ENCODE peak calls at places on chromosomes 4 and X, in nine cellular contexts. One of them, this sample, is unnamed.

GRCh38 chr4:102438873-102439614 is 62.1 kb upstream of the NFKB1 start:
- DNase-seq in GM12878: no peak
- DNase-seq in type B pancreatic cell: no peak
- DNase-seq in stimulated activated CD8-positive, alpha-beta memory T cell treated with anti-CD3 and anti-CD28 coated beads, Interleukin-7, amount 100 ng/mL, for 24 hours: no peak
- DNase-seq in left ventricle myocardium inferior: no peak
- DNase-seq in RPMI7951: peak; percentile 80
- DNase-seq in nephron progenitor cell: no peak
- DNase-seq in erythroblast: peak; percentile 14
- DNase-seq in KBM-7: no peak
- DNase-seq in this sample: no peak

GRCh38 chrX:133402042-133402453 is 13.2 kb downstream of the GPC4 start:
- DNase-seq in stimulated activated CD8-positive, alpha-beta memory T cell treated with anti-CD3 and anti-CD28 coated beads, Interleukin-7, amount 100 ng/mL, for 24 hours: no peak
- DNase-seq in nephron progenitor cell: no peak
- DNase-seq in erythroblast: no peak
- DNase-seq in left ventricle myocardium inferior: no peak
- DNase-seq in GM12878: no peak
- DNase-seq in RPMI7951: no peak
- DNase-seq in KBM-7: no peak
- DNase-seq in type B pancreatic cell: no peak
- DNase-seq in this sample: no peak

GRCh38 chr4:113673450-113673849 is 88.1 kb downstream of the CAMK2D start:
- DNase-seq in stimulated activated CD8-positive, alpha-beta memory T cell treated with anti-CD3 and anti-CD28 coated beads, Interleukin-7, amount 100 ng/mL, for 24 hours: no peak
- DNase-seq in KBM-7: no peak
- DNase-seq in type B pancreatic cell: no peak
- DNase-seq in RPMI7951: peak; percentile 67
- DNase-seq in GM12878: no peak
- DNase-seq in left ventricle myocardium inferior: no peak
- DNase-seq in erythroblast: no peak
- DNase-seq in nephron progenitor cell: no peak
- DNase-seq in this sample: no peak

GRCh38 chr4:168707205-168707604 is 210.4 kb downstream of the PALLD start:
- DNase-seq in left ventricle myocardium inferior: no peak
- DNase-seq in KBM-7: no peak
- DNase-seq in erythroblast: no peak
- DNase-seq in GM12878: no peak
- DNase-seq in type B pancreatic cell: no peak
- DNase-seq in RPMI7951: peak; percentile 65
- DNase-seq in nephron progenitor cell: no peak
- DNase-seq in stimulated activated CD8-positive, alpha-beta memory T cell treated with anti-CD3 and anti-CD28 coated beads, Interleukin-7, amount 100 ng/mL, for 24 hours: no peak
- DNase-seq in this sample: no peak

GRCh38 chr4:8340721-8341680 is 71.4 kb downstream of the HTRA3 start:
- DNase-seq in nephron progenitor cell: no peak
- DNase-seq in KBM-7: no peak
- DNase-seq in type B pancreatic cell: peak; percentile 47
- DNase-seq in GM12878: no peak
- DNase-seq in stimulated activated CD8-positive, alpha-beta memory T cell treated with anti-CD3 and anti-CD28 coated beads, Interleukin-7, amount 100 ng/mL, for 24 hours: no peak
- DNase-seq in left ventricle myocardium inferior: peak; percentile 89
- DNase-seq in erythroblast: no peak
- DNase-seq in RPMI7951: no peak
- DNase-seq in this sample: peak; percentile 85

GRCh38 chr4:41541697-41542096 is 3.7 kb downstream of the LIMCH1 start:
- DNase-seq in left ventricle myocardium inferior: no peak
- DNase-seq in type B pancreatic cell: no peak
- DNase-seq in KBM-7: no peak
- DNase-seq in nephron progenitor cell: no peak
- DNase-seq in GM12878: no peak
- DNase-seq in stimulated activated CD8-positive, alpha-beta memory T cell treated with anti-CD3 and anti-CD28 coated beads, Interleukin-7, amount 100 ng/mL, for 24 hours: no peak
- DNase-seq in erythroblast: no peak
- DNase-seq in RPMI7951: no peak
- DNase-seq in this sample: no peak

GRCh38 chr4:188178276-188178675 is 39.0 kb downstream of the TRIML1 start:
- DNase-seq in erythroblast: no peak
- DNase-seq in type B pancreatic cell: no peak
- DNase-seq in GM12878: no peak
- DNase-seq in KBM-7: no peak
- DNase-seq in nephron progenitor cell: no peak
- DNase-seq in left ventricle myocardium inferior: no peak
- DNase-seq in RPMI7951: no peak
- DNase-seq in stimulated activated CD8-positive, alpha-beta memory T cell treated with anti-CD3 and anti-CD28 coated beads, Interleukin-7, amount 100 ng/mL, for 24 hours: no peak
- DNase-seq in this sample: no peak

GRCh38 chrX:39726810-39727209 is 370.9 kb downstream of the BCOR start:
- DNase-seq in left ventricle myocardium inferior: peak; percentile 42
- DNase-seq in stimulated activated CD8-positive, alpha-beta memory T cell treated with anti-CD3 and anti-CD28 coated beads, Interleukin-7, amount 100 ng/mL, for 24 hours: no peak
- DNase-seq in nephron progenitor cell: no peak
- DNase-seq in erythroblast: no peak
- DNase-seq in GM12878: no peak
- DNase-seq in type B pancreatic cell: no peak
- DNase-seq in RPMI7951: peak; percentile 91
- DNase-seq in KBM-7: no peak
- DNase-seq in this sample: no peak

GRCh38 chr4:3879681-3880594 is 113.8 kb downstream of the ADRA2C start:
- DNase-seq in type B pancreatic cell: no peak
- DNase-seq in left ventricle myocardium inferior: no peak
- DNase-seq in RPMI7951: no peak
- DNase-seq in GM12878: no peak
- DNase-seq in erythroblast: no peak
- DNase-seq in KBM-7: no peak
- DNase-seq in stimulated activated CD8-positive, alpha-beta memory T cell treated with anti-CD3 and anti-CD28 coated beads, Interleukin-7, amount 100 ng/mL, for 24 hours: no peak
- DNase-seq in nephron progenitor cell: no peak
- DNase-seq in this sample: no peak

GRCh38 chr4:13484045-13484748 is at the start of gene RAB28:
- DNase-seq in RPMI7951: peak; percentile 90
- DNase-seq in stimulated activated CD8-positive, alpha-beta memory T cell treated with anti-CD3 and anti-CD28 coated beads, Interleukin-7, amount 100 ng/mL, for 24 hours: peak; percentile 81
- DNase-seq in left ventricle myocardium inferior: peak; percentile 96
- DNase-seq in nephron progenitor cell: peak; percentile 93
- DNase-seq in KBM-7: peak; percentile 93
- DNase-seq in GM12878: peak; percentile 75
- DNase-seq in erythroblast: peak; percentile 97
- DNase-seq in type B pancreatic cell: peak; percentile 95
- DNase-seq in this sample: peak; percentile 98

GRCh38 chr4:8241895-8242696 is 27.5 kb upstream of the HTRA3 start:
- DNase-seq in nephron progenitor cell: peak; percentile 99
- DNase-seq in type B pancreatic cell: peak; percentile 97
- DNase-seq in RPMI7951: peak; percentile 81
- DNase-seq in GM12878: no peak
- DNase-seq in KBM-7: peak; percentile 81
- DNase-seq in erythroblast: peak; percentile 77
- DNase-seq in stimulated activated CD8-positive, alpha-beta memory T cell treated with anti-CD3 and anti-CD28 coated beads, Interleukin-7, amount 100 ng/mL, for 24 hours: peak; percentile 82
- DNase-seq in left ventricle myocardium inferior: peak; percentile 88
- DNase-seq in this sample: peak; percentile 90

GRCh38 chrX:154534526-154535322 is 11.9 kb downstream of the G6PD start:
- DNase-seq in GM12878: peak; percentile 38
- DNase-seq in type B pancreatic cell: peak; percentile 90
- DNase-seq in KBM-7: peak; percentile 93
- DNase-seq in stimulated activated CD8-positive, alpha-beta memory T cell treated with anti-CD3 and anti-CD28 coated beads, Interleukin-7, amount 100 ng/mL, for 24 hours: peak; percentile 64
- DNase-seq in left ventricle myocardium inferior: peak; percentile 80
- DNase-seq in RPMI7951: peak; percentile 65
- DNase-seq in erythroblast: peak; percentile 92
- DNase-seq in nephron progenitor cell: peak; percentile 89
- DNase-seq in this sample: peak; percentile 85

GRCh38 chr4:104395219-104395618 is 99.5 kb downstream of the CXXC4 start:
- DNase-seq in stimulated activated CD8-positive, alpha-beta memory T cell treated with anti-CD3 and anti-CD28 coated beads, Interleukin-7, amount 100 ng/mL, for 24 hours: no peak
- DNase-seq in KBM-7: no peak
- DNase-seq in erythroblast: no peak
- DNase-seq in GM12878: no peak
- DNase-seq in left ventricle myocardium inferior: no peak
- DNase-seq in type B pancreatic cell: no peak
- DNase-seq in RPMI7951: peak; percentile 12
- DNase-seq in nephron progenitor cell: no peak
- DNase-seq in this sample: no peak

GRCh38 chr4:145061325-145061920 is 36.6 kb downstream of the ANAPC10 start:
- DNase-seq in nephron progenitor cell: no peak
- DNase-seq in RPMI7951: peak; percentile 46
- DNase-seq in stimulated activated CD8-positive, alpha-beta memory T cell treated with anti-CD3 and anti-CD28 coated beads, Interleukin-7, amount 100 ng/mL, for 24 hours: no peak
- DNase-seq in KBM-7: peak; percentile 58
- DNase-seq in erythroblast: peak; percentile 74
- DNase-seq in type B pancreatic cell: no peak
- DNase-seq in left ventricle myocardium inferior: no peak
- DNase-seq in GM12878: no peak
- DNase-seq in this sample: no peak

GRCh38 chr4:173538148-173538902 is 8.3 kb upstream of the HAND2 start:
- DNase-seq in GM12878: no peak
- DNase-seq in type B pancreatic cell: peak; percentile 72
- DNase-seq in stimulated activated CD8-positive, alpha-beta memory T cell treated with anti-CD3 and anti-CD28 coated beads, Interleukin-7, amount 100 ng/mL, for 24 hours: no peak
- DNase-seq in RPMI7951: no peak
- DNase-seq in left ventricle myocardium inferior: peak; percentile 74
- DNase-seq in KBM-7: peak; percentile 56
- DNase-seq in nephron progenitor cell: peak; percentile 51
- DNase-seq in erythroblast: no peak
- DNase-seq in this sample: no peak

GRCh38 chrX:48737940-48738339 is 23.6 kb upstream of the GLOD5 start:
- DNase-seq in erythroblast: peak; percentile 31
- DNase-seq in KBM-7: no peak
- DNase-seq in nephron progenitor cell: no peak
- DNase-seq in stimulated activated CD8-positive, alpha-beta memory T cell treated with anti-CD3 and anti-CD28 coated beads, Interleukin-7, amount 100 ng/mL, for 24 hours: no peak
- DNase-seq in RPMI7951: no peak
- DNase-seq in type B pancreatic cell: no peak
- DNase-seq in GM12878: no peak
- DNase-seq in left ventricle myocardium inferior: no peak
- DNase-seq in this sample: no peak

GRCh38 chr4:1326751-1327525 is 20.1 kb upstream of the UVSSA start:
- DNase-seq in erythroblast: no peak
- DNase-seq in stimulated activated CD8-positive, alpha-beta memory T cell treated with anti-CD3 and anti-CD28 coated beads, Interleukin-7, amount 100 ng/mL, for 24 hours: no peak
- DNase-seq in left ventricle myocardium inferior: no peak
- DNase-seq in type B pancreatic cell: no peak
- DNase-seq in KBM-7: no peak
- DNase-seq in GM12878: no peak
- DNase-seq in nephron progenitor cell: no peak
- DNase-seq in RPMI7951: no peak
- DNase-seq in this sample: no peak

GRCh38 chr4:25908491-25908901 is 5.5 kb upstream of the SMIM20 start:
- DNase-seq in RPMI7951: peak; percentile 97
- DNase-seq in nephron progenitor cell: no peak
- DNase-seq in erythroblast: no peak
- DNase-seq in left ventricle myocardium inferior: no peak
- DNase-seq in KBM-7: no peak
- DNase-seq in stimulated activated CD8-positive, alpha-beta memory T cell treated with anti-CD3 and anti-CD28 coated beads, Interleukin-7, amount 100 ng/mL, for 24 hours: no peak
- DNase-seq in type B pancreatic cell: no peak
- DNase-seq in GM12878: no peak
- DNase-seq in this sample: no peak

GRCh38 chr4:82588871-82589270 is 27.1 kb upstream of the TMEM150C start:
- DNase-seq in erythroblast: no peak
- DNase-seq in KBM-7: no peak
- DNase-seq in nephron progenitor cell: no peak
- DNase-seq in stimulated activated CD8-positive, alpha-beta memory T cell treated with anti-CD3 and anti-CD28 coated beads, Interleukin-7, amount 100 ng/mL, for 24 hours: no peak
- DNase-seq in RPMI7951: no peak
- DNase-seq in type B pancreatic cell: no peak
- DNase-seq in GM12878: no peak
- DNase-seq in left ventricle myocardium inferior: no peak
- DNase-seq in this sample: no peak

GRCh38 chr4:98528882-98529281 is 129.5 kb downstream of the TSPAN5 start:
- DNase-seq in left ventricle myocardium inferior: no peak
- DNase-seq in nephron progenitor cell: no peak
- DNase-seq in RPMI7951: peak; percentile 29
- DNase-seq in erythroblast: no peak
- DNase-seq in KBM-7: no peak
- DNase-seq in type B pancreatic cell: no peak
- DNase-seq in GM12878: no peak
- DNase-seq in stimulated activated CD8-positive, alpha-beta memory T cell treated with anti-CD3 and anti-CD28 coated beads, Interleukin-7, amount 100 ng/mL, for 24 hours: no peak
- DNase-seq in this sample: no peak

GRCh38 chrX:40207626-40208025 is 109.9 kb upstream of the BCOR start:
- DNase-seq in left ventricle myocardium inferior: no peak
- DNase-seq in KBM-7: no peak
- DNase-seq in erythroblast: no peak
- DNase-seq in RPMI7951: peak; percentile 81
- DNase-seq in type B pancreatic cell: no peak
- DNase-seq in GM12878: no peak
- DNase-seq in nephron progenitor cell: no peak
- DNase-seq in stimulated activated CD8-positive, alpha-beta memory T cell treated with anti-CD3 and anti-CD28 coated beads, Interleukin-7, amount 100 ng/mL, for 24 hours: no peak
- DNase-seq in this sample: no peak

GRCh38 chr4:25856756-25857155 is 6.0 kb downstream of the SEL1L3 start:
- DNase-seq in GM12878: no peak
- DNase-seq in RPMI7951: no peak
- DNase-seq in KBM-7: no peak
- DNase-seq in erythroblast: no peak
- DNase-seq in type B pancreatic cell: no peak
- DNase-seq in left ventricle myocardium inferior: no peak
- DNase-seq in nephron progenitor cell: no peak
- DNase-seq in stimulated activated CD8-positive, alpha-beta memory T cell treated with anti-CD3 and anti-CD28 coated beads, Interleukin-7, amount 100 ng/mL, for 24 hours: no peak
- DNase-seq in this sample: no peak

This sample was measured in testis.